ENCODE peak calls at places on chromosomes 13 and 19, in seven cellular contexts. One of them, this sample, is unnamed.

GRCh38 chr19:41269571-41269970 is 5.4 kb downstream of the HNRNPUL1 start:
- DNase-seq in endothelial cell of umbilical vein: no peak
- DNase-seq in omental fat pad: no peak
- DNase-seq in progenitor cell of endocrine pancreas: no peak
- DNase-seq in left ventricle myocardium inferior: no peak
- DNase-seq in A673: no peak
- DNase-seq in kidney epithelial cell: no peak
- DNase-seq in this sample: no peak

GRCh38 chr19:43438291-43439162 is 23.8 kb downstream of the TEX101 start:
- DNase-seq in endothelial cell of umbilical vein: no peak
- DNase-seq in omental fat pad: no peak
- DNase-seq in progenitor cell of endocrine pancreas: no peak
- DNase-seq in left ventricle myocardium inferior: peak; percentile 79
- DNase-seq in A673: peak; percentile 92
- DNase-seq in kidney epithelial cell: no peak
- DNase-seq in this sample: no peak

GRCh38 chr13:29081036-29081435 is 260.9 kb downstream of the MTUS2 start:
- DNase-seq in endothelial cell of umbilical vein: no peak
- DNase-seq in omental fat pad: no peak
- DNase-seq in progenitor cell of endocrine pancreas: no peak
- DNase-seq in left ventricle myocardium inferior: no peak
- DNase-seq in A673: peak; percentile 8
- DNase-seq in kidney epithelial cell: no peak
- DNase-seq in this sample: no peak

GRCh38 chr19:44344255-44344654 is 12.2 kb downstream of the ZNF112 start:
- DNase-seq in endothelial cell of umbilical vein: no peak
- DNase-seq in omental fat pad: no peak
- DNase-seq in progenitor cell of endocrine pancreas: no peak
- DNase-seq in left ventricle myocardium inferior: no peak
- DNase-seq in A673: no peak
- DNase-seq in kidney epithelial cell: no peak
- DNase-seq in this sample: no peak

GRCh38 chr19:7888145-7888825 is at the start of gene LRRC8E:
- DNase-seq in endothelial cell of umbilical vein: peak; percentile 33
- DNase-seq in omental fat pad: no peak
- DNase-seq in progenitor cell of endocrine pancreas: peak; percentile 69
- DNase-seq in left ventricle myocardium inferior: no peak
- DNase-seq in A673: peak; percentile 62
- DNase-seq in kidney epithelial cell: no peak
- DNase-seq in this sample: no peak

GRCh38 chr13:21735621-21736401 is 64.9 kb downstream of the FGF9 start:
- DNase-seq in endothelial cell of umbilical vein: no peak
- DNase-seq in omental fat pad: no peak
- DNase-seq in progenitor cell of endocrine pancreas: no peak
- DNase-seq in left ventricle myocardium inferior: peak; percentile 24
- DNase-seq in A673: no peak
- DNase-seq in kidney epithelial cell: no peak
- DNase-seq in this sample: no peak

GRCh38 chr13:52884429-52884828 is 36.0 kb upstream of the PCDH8 start:
- DNase-seq in endothelial cell of umbilical vein: no peak
- DNase-seq in omental fat pad: no peak
- DNase-seq in progenitor cell of endocrine pancreas: no peak
- DNase-seq in left ventricle myocardium inferior: no peak
- DNase-seq in A673: no peak
- DNase-seq in kidney epithelial cell: no peak
- DNase-seq in this sample: no peak

GRCh38 chr13:61954092-61954491 is 538.4 kb upstream of the PCDH20 start:
- DNase-seq in endothelial cell of umbilical vein: peak; percentile 60
- DNase-seq in omental fat pad: no peak
- DNase-seq in progenitor cell of endocrine pancreas: no peak
- DNase-seq in left ventricle myocardium inferior: no peak
- DNase-seq in A673: peak; percentile 67
- DNase-seq in kidney epithelial cell: no peak
- DNase-seq in this sample: no peak

GRCh38 chr19:6056801-6057650 is 53.3 kb downstream of the RFX2 start:
- DNase-seq in endothelial cell of umbilical vein: peak; percentile 98
- DNase-seq in omental fat pad: peak; percentile 62
- DNase-seq in progenitor cell of endocrine pancreas: no peak
- DNase-seq in left ventricle myocardium inferior: peak; percentile 76
- DNase-seq in A673: peak; percentile 25
- DNase-seq in kidney epithelial cell: peak; percentile 67
- DNase-seq in this sample: peak; percentile 12

GRCh38 chr19:1394252-1395193 is 6.8 kb downstream of the GAMT start:
- DNase-seq in endothelial cell of umbilical vein: no peak
- DNase-seq in omental fat pad: no peak
- DNase-seq in progenitor cell of endocrine pancreas: no peak
- DNase-seq in left ventricle myocardium inferior: no peak
- DNase-seq in A673: peak; percentile 42
- DNase-seq in kidney epithelial cell: no peak
- DNase-seq in this sample: no peak

GRCh38 chr19:2247433-2248101 is 1.6 kb upstream of the AMH start:
- DNase-seq in endothelial cell of umbilical vein: no peak
- DNase-seq in omental fat pad: no peak
- DNase-seq in progenitor cell of endocrine pancreas: no peak
- DNase-seq in left ventricle myocardium inferior: no peak
- DNase-seq in A673: no peak
- DNase-seq in kidney epithelial cell: no peak
- DNase-seq in this sample: no peak

GRCh38 chr13:36420437-36420891 is 11.8 kb upstream of the CCNA1 start:
- DNase-seq in endothelial cell of umbilical vein: peak; percentile 84
- DNase-seq in omental fat pad: peak; percentile 70
- DNase-seq in progenitor cell of endocrine pancreas: peak; percentile 66
- DNase-seq in left ventricle myocardium inferior: peak; percentile 42
- DNase-seq in A673: peak; percentile 92
- DNase-seq in kidney epithelial cell: no peak
- DNase-seq in this sample: peak; percentile 34

GRCh38 chr13:23740002-23740401 is 149.2 kb downstream of the MIPEP start:
- DNase-seq in endothelial cell of umbilical vein: no peak
- DNase-seq in omental fat pad: no peak
- DNase-seq in progenitor cell of endocrine pancreas: no peak
- DNase-seq in left ventricle myocardium inferior: no peak
- DNase-seq in A673: no peak
- DNase-seq in kidney epithelial cell: no peak
- DNase-seq in this sample: no peak

GRCh38 chr13:64884976-64885375 is 2345.2 kb downstream of the PCDH9 start:
- DNase-seq in endothelial cell of umbilical vein: no peak
- DNase-seq in omental fat pad: no peak
- DNase-seq in progenitor cell of endocrine pancreas: no peak
- DNase-seq in left ventricle myocardium inferior: no peak
- DNase-seq in A673: no peak
- DNase-seq in kidney epithelial cell: no peak
- DNase-seq in this sample: no peak

GRCh38 chr13:97535619-97536018 is 101.7 kb downstream of the RAP2A start:
- DNase-seq in endothelial cell of umbilical vein: no peak
- DNase-seq in omental fat pad: no peak
- DNase-seq in progenitor cell of endocrine pancreas: no peak
- DNase-seq in left ventricle myocardium inferior: no peak
- DNase-seq in A673: no peak
- DNase-seq in kidney epithelial cell: no peak
- DNase-seq in this sample: no peak

GRCh38 chr19:44869728-44870470 is 21.2 kb upstream of the TOMM40 start:
- DNase-seq in endothelial cell of umbilical vein: peak; percentile 75
- DNase-seq in omental fat pad: no peak
- DNase-seq in progenitor cell of endocrine pancreas: no peak
- DNase-seq in left ventricle myocardium inferior: no peak
- DNase-seq in A673: no peak
- DNase-seq in kidney epithelial cell: no peak
- DNase-seq in this sample: no peak

GRCh38 chr19:29963576-29963975 is 21.5 kb downstream of the URI1 start:
- DNase-seq in endothelial cell of umbilical vein: no peak
- DNase-seq in omental fat pad: no peak
- DNase-seq in progenitor cell of endocrine pancreas: no peak
- DNase-seq in left ventricle myocardium inferior: no peak
- DNase-seq in A673: no peak
- DNase-seq in kidney epithelial cell: no peak
- DNase-seq in this sample: no peak

GRCh38 chr13:60627071-60627686 is 230.2 kb downstream of the TDRD3 start:
- DNase-seq in endothelial cell of umbilical vein: peak; percentile 42
- DNase-seq in omental fat pad: no peak
- DNase-seq in progenitor cell of endocrine pancreas: peak; percentile 30
- DNase-seq in left ventricle myocardium inferior: no peak
- DNase-seq in A673: peak; percentile 79
- DNase-seq in kidney epithelial cell: no peak
- DNase-seq in this sample: no peak
- TF ChIP-seq CTCF in endothelial cell of umbilical vein: peak; percentile 72
- TF ChIP-seq CTCF in omental fat pad: no peak
- TF ChIP-seq CTCF in progenitor cell of endocrine pancreas: peak; percentile 84
- TF ChIP-seq CTCF in left ventricle myocardium inferior: peak; percentile 71
- TF ChIP-seq CTCF in A673: peak; percentile 88
- TF ChIP-seq CTCF in kidney epithelial cell: peak; percentile 87
- TF ChIP-seq CTCF in this sample: no peak

GRCh38 chr13:112464720-112465119 is 88.6 kb downstream of the SPACA7 start:
- DNase-seq in endothelial cell of umbilical vein: no peak
- DNase-seq in omental fat pad: no peak
- DNase-seq in progenitor cell of endocrine pancreas: no peak
- DNase-seq in left ventricle myocardium inferior: no peak
- DNase-seq in A673: no peak
- DNase-seq in kidney epithelial cell: no peak
- DNase-seq in this sample: no peak

GRCh38 chr13:112466132-112467025 is 90.2 kb downstream of the SPACA7 start:
- DNase-seq in endothelial cell of umbilical vein: no peak
- DNase-seq in omental fat pad: no peak
- DNase-seq in progenitor cell of endocrine pancreas: no peak
- DNase-seq in left ventricle myocardium inferior: no peak
- DNase-seq in A673: no peak
- DNase-seq in kidney epithelial cell: no peak
- DNase-seq in this sample: no peak

GRCh38 chr13:112468069-112468468 is 91.9 kb downstream of the SPACA7 start:
- DNase-seq in endothelial cell of umbilical vein: no peak
- DNase-seq in omental fat pad: no peak
- DNase-seq in progenitor cell of endocrine pancreas: no peak
- DNase-seq in left ventricle myocardium inferior: no peak
- DNase-seq in A673: no peak
- DNase-seq in kidney epithelial cell: no peak
- DNase-seq in this sample: no peak

GRCh38 chr13:112467236-112467635 is 91.1 kb downstream of the SPACA7 start:
- DNase-seq in endothelial cell of umbilical vein: no peak
- DNase-seq in omental fat pad: no peak
- DNase-seq in progenitor cell of endocrine pancreas: no peak
- DNase-seq in left ventricle myocardium inferior: no peak
- DNase-seq in A673: no peak
- DNase-seq in kidney epithelial cell: no peak
- DNase-seq in this sample: no peak

GRCh38 chr13:112465251-112466131 is 89.3 kb downstream of the SPACA7 start:
- DNase-seq in endothelial cell of umbilical vein: no peak
- DNase-seq in omental fat pad: no peak
- DNase-seq in progenitor cell of endocrine pancreas: no peak
- DNase-seq in left ventricle myocardium inferior: no peak
- DNase-seq in A673: no peak
- DNase-seq in kidney epithelial cell: no peak
- DNase-seq in this sample: no peak
- TF ChIP-seq CTCF in endothelial cell of umbilical vein: no peak
- TF ChIP-seq CTCF in omental fat pad: no peak
- TF ChIP-seq CTCF in progenitor cell of endocrine pancreas: no peak
- TF ChIP-seq CTCF in left ventricle myocardium inferior: no peak
- TF ChIP-seq CTCF in A673: no peak
- TF ChIP-seq CTCF in kidney epithelial cell: no peak
- TF ChIP-seq CTCF in this sample: no peak

DNA sequence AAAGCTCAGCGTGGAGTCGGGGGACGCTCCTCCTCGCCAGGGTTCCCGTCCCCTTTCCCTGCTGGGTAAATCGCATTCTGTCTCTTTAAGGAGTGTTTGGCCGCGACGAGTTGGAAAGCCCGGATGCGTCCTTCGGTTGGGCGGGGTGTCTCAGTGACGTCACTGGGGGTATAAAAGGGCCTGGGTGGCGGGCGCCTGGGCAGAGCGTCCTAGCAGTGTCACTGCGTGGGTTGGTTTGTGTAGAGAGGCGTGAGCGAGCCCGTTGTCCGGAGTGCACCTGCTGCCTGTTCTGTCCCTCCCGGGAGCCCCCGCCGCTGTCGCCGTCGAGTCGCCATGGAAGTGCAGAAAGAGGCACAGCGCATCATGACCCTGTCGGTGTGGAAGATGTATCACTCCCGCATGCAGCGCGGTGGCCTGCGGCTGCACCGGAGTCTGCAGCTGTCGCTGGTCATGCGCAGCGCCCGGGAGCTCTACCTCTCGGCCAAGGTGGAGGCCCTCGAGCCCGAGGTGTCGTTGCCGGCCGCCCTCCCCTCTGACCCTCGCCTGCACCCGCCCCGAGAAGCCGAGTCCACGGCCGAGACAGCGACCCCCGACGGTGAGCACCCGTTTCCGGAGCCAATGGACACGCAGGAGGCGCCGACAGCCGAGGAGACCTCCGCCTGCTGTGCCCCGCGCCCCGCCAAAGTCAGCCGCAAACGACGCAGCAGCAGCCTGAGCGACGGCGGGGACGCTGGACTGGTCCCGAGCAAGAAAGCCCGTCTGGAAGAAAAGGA is 2.8 kb downstream of the IER2 start:
- DNase-seq in endothelial cell of umbilical vein: peak; percentile 94
- DNase-seq in omental fat pad: peak; percentile 97
- DNase-seq in progenitor cell of endocrine pancreas: peak; percentile 96
- DNase-seq in left ventricle myocardium inferior: peak; percentile 94
- DNase-seq in A673: peak; percentile 99
- DNase-seq in kidney epithelial cell: no peak
- DNase-seq in this sample: peak; percentile 99
- TF ChIP-seq CTCF in endothelial cell of umbilical vein: peak; percentile 17
- TF ChIP-seq CTCF in omental fat pad: no peak
- TF ChIP-seq CTCF in progenitor cell of endocrine pancreas: peak; percentile 30
- TF ChIP-seq CTCF in left ventricle myocardium inferior: peak; percentile 30
- TF ChIP-seq CTCF in A673: peak; percentile 44
- TF ChIP-seq CTCF in kidney epithelial cell: no peak
- TF ChIP-seq CTCF in this sample: no peak

GRCh38 chr13:27666951-27667350 is 45.3 kb downstream of the POLR1D start:
- DNase-seq in endothelial cell of umbilical vein: no peak
- DNase-seq in omental fat pad: no peak
- DNase-seq in progenitor cell of endocrine pancreas: no peak
- DNase-seq in left ventricle myocardium inferior: no peak
- DNase-seq in A673: no peak
- DNase-seq in kidney epithelial cell: no peak
- DNase-seq in this sample: no peak

GRCh38 chr13:27662738-27663470 is 41.2 kb downstream of the POLR1D start:
- DNase-seq in endothelial cell of umbilical vein: no peak
- DNase-seq in omental fat pad: no peak
- DNase-seq in progenitor cell of endocrine pancreas: no peak
- DNase-seq in left ventricle myocardium inferior: no peak
- DNase-seq in A673: no peak
- DNase-seq in kidney epithelial cell: no peak
- DNase-seq in this sample: no peak

GRCh38 chr13:27663947-27664346 is 42.3 kb downstream of the POLR1D start:
- DNase-seq in endothelial cell of umbilical vein: no peak
- DNase-seq in omental fat pad: no peak
- DNase-seq in progenitor cell of endocrine pancreas: no peak
- DNase-seq in left ventricle myocardium inferior: no peak
- DNase-seq in A673: no peak
- DNase-seq in kidney epithelial cell: no peak
- DNase-seq in this sample: no peak

GRCh38 chr13:27665761-27666160 is 44.1 kb downstream of the POLR1D start:
- DNase-seq in endothelial cell of umbilical vein: no peak
- DNase-seq in omental fat pad: no peak
- DNase-seq in progenitor cell of endocrine pancreas: no peak
- DNase-seq in left ventricle myocardium inferior: no peak
- DNase-seq in A673: no peak
- DNase-seq in kidney epithelial cell: no peak
- DNase-seq in this sample: no peak

DNA sequence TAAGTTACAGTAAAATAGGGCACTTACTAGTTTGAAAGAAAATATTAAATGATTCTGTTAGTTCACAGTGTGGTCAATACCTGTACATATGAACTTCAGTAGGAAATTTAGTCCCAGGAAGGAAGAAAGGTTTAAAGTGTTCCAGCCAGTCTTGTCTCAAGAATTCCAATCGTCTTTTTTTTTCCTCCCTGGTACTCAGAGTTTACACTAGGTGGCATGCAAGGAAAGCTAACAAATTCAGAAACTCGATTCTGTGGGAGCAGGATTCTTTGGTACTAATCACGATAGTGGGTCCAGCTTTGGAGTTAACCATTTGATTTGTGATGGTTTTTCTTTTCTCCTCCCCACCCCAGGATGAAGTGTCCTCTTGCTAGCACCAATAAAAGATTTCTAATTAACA is 43.6 kb downstream of the POLR1D start:
- DNase-seq in endothelial cell of umbilical vein: no peak
- DNase-seq in omental fat pad: no peak
- DNase-seq in progenitor cell of endocrine pancreas: no peak
- DNase-seq in left ventricle myocardium inferior: no peak
- DNase-seq in A673: no peak
- DNase-seq in kidney epithelial cell: no peak
- DNase-seq in this sample: no peak
- TF ChIP-seq CTCF in endothelial cell of umbilical vein: no peak
- TF ChIP-seq CTCF in omental fat pad: no peak
- TF ChIP-seq CTCF in progenitor cell of endocrine pancreas: peak; percentile 43
- TF ChIP-seq CTCF in left ventricle myocardium inferior: peak; percentile 51
- TF ChIP-seq CTCF in A673: peak; percentile 30
- TF ChIP-seq CTCF in kidney epithelial cell: peak; percentile 7
- TF ChIP-seq CTCF in this sample: no peak

This sample was measured in natural killer cell.